ENCODE peak calls at places on chromosomes 13 and 19, in ten cellular contexts. H is heart right ventricle, D is dorsolateral prefrontal cortex, A is A549, X is coronary artery, V is BJ, R is endodermal cell, P is psoas muscle, L is AG10803, S is Peyer's patch. F is an unnamed sample.

GRCh38 chr13:71831716-71832115 is 35.3 kb downstream of the DACH1 start:
- DNase-seq in S (no peak), L (no peak), V (no peak), H (no peak), X (no peak), P (no peak), D (no peak), R (peak), A (no peak), F (no peak)

GRCh38 chr19:5052515-5052914 is 83.6 kb downstream of the KDM4B start:
- DNase-seq in D (no peak), P (no peak), S (no peak), R (peak), H (no peak), X (no peak), A (no peak), L (no peak), V (no peak), F (no peak)

GRCh38 chr13:114067886-114068722 is 64.3 kb downstream of the RASA3 start:
- DNase-seq in R (no peak), V (no peak), A (no peak), S (peak), P (peak), L (no peak), X (no peak), H (no peak), D (no peak), F (no peak)

GRCh38 chr19:34926685-34927375 is at the start of gene ZNF30:
- DNase-seq in L (peak), V (peak), S (peak), A (peak), X (peak), P (peak), H (peak), D (peak), R (peak), F (peak)

GRCh38 chr13:99075268-99076191 is 97.7 kb upstream of the DOCK9 start:
- DNase-seq in P (no peak), H (no peak), X (peak), V (no peak), R (no peak), L (no peak), D (no peak), S (no peak), A (no peak), F (no peak)

GRCh38 chr13:71864981-71865857 is 1.8 kb downstream of the DACH1 start:
- DNase-seq in X (no peak), A (no peak), L (no peak), D (peak), S (peak), P (peak), V (no peak), R (peak), H (peak), F (no peak)

GRCh38 chr19:34145741-34146202 is 26.5 kb upstream of the LSM14A start:
- DNase-seq in S (peak), A (peak), D (no peak), H (peak), R (peak), P (no peak), X (no peak), V (no peak), L (peak), F (peak)

GRCh38 chr13:23822252-23822824 is 66.9 kb downstream of the MIPEP start:
- DNase-seq in A (no peak), D (no peak), S (no peak), P (no peak), X (no peak), L (peak), V (no peak), R (no peak), H (no peak), F (peak)

GRCh38 chr19:16025108-16026101 is 50.9 kb upstream of the TPM4 start:
- DNase-seq in S (peak), H (no peak), X (no peak), D (no peak), L (peak), V (peak), A (peak), R (peak), P (no peak), F (peak)

GRCh38 chr19:10782795-10783194 is 53.2 kb downstream of the TMED1 start:
- DNase-seq in V (no peak), A (no peak), H (peak), X (no peak), R (no peak), S (no peak), D (no peak), P (no peak), L (no peak), F (no peak)

GRCh38 chr13:51225034-51225433 is 2.8 kb downstream of the FAM124A start:
- DNase-seq in R (no peak), A (no peak), V (no peak), P (no peak), X (no peak), S (no peak), L (peak), D (no peak), H (no peak), F (no peak)

GRCh38 chr19:14517840-14518505 is at the start of gene DNAJB1:
- DNase-seq in D (peak), X (peak), S (peak), H (peak), V (no peak), P (peak), L (peak), A (peak), R (peak), F (peak)

GRCh38 chr19:37217533-37217854 is 520 bp upstream of the ZNF383 start:
- DNase-seq in A (no peak), H (no peak), R (no peak), X (no peak), P (no peak), V (no peak), L (no peak), S (no peak), D (no peak), F (no peak)

GRCh38 chr13:50894042-50894441 is 15.5 kb upstream of the RNASEH2B start:
- DNase-seq in R (no peak), P (no peak), H (no peak), L (no peak), S (no peak), A (no peak), X (no peak), D (no peak), V (no peak), F (no peak)

GRCh38 chr19:38277549-38277948 is 13.2 kb downstream of the SPINT2 start:
- DNase-seq in V (no peak), S (no peak), D (no peak), H (no peak), L (peak), P (no peak), A (no peak), X (no peak), R (no peak), F (peak)

GRCh38 chr13:99653526-99653925 is 152.3 kb downstream of the TM9SF2 start:
- DNase-seq in X (no peak), A (no peak), P (no peak), V (no peak), D (no peak), H (no peak), L (no peak), S (no peak), R (no peak), F (no peak)

GRCh38 chr13:84571264-84571663 is 689.0 kb upstream of the SLITRK1 start:
- DNase-seq in R (peak), D (no peak), H (no peak), L (no peak), P (no peak), X (no peak), A (no peak), S (no peak), V (no peak), F (no peak)

GRCh38 chr13:85528578-85529215 is 270.5 kb downstream of the SLITRK6 start:
- DNase-seq in H (no peak), S (no peak), D (no peak), A (no peak), V (peak), X (no peak), R (no peak), P (no peak), L (peak), F (peak)

GRCh38 chr19:14494910-14495677 is 833 bp downstream of the GIPC1 start:
- DNase-seq in S (no peak), A (no peak), X (no peak), V (no peak), P (no peak), L (no peak), H (no peak), D (no peak), R (no peak), F (no peak)

GRCh38 chr13:51797664-51798488 is 6.1 kb downstream of the DHRS12 start:
- DNase-seq in V (no peak), A (peak), D (no peak), S (peak), H (no peak), R (peak), L (peak), X (no peak), P (no peak), F (peak)

GRCh38 chr19:41332468-41332867 is 21.3 kb downstream of the TGFB1 start:
- DNase-seq in P (no peak), R (no peak), D (no peak), S (no peak), V (no peak), H (no peak), X (no peak), A (no peak), L (no peak), F (no peak)

GRCh38 chr13:60303166-60303565 is 93.9 kb upstream of the TDRD3 start:
- DNase-seq in D (no peak), L (no peak), H (no peak), X (no peak), R (no peak), P (no peak), V (no peak), S (no peak), A (no peak), F (no peak)

GRCh38 chr19:39181500-39182173 is 15.1 kb upstream of the NCCRP1 start:
- DNase-seq in A (no peak), S (no peak), P (no peak), H (no peak), D (no peak), R (no peak), X (no peak), V (no peak), L (no peak), F (no peak)

GRCh38 chr13:25689539-25689938 is 317.8 kb downstream of the ATP8A2 start:
- DNase-seq in A (no peak), S (no peak), R (no peak), V (no peak), L (no peak), H (no peak), X (no peak), D (no peak), P (no peak), F (no peak)

GRCh38 chr19:11096210-11096841 is 7.1 kb downstream of the LDLR start:
- DNase-seq in R (no peak), H (peak), V (no peak), X (no peak), S (no peak), L (peak), A (no peak), D (no peak), P (peak), F (peak)

GRCh38 chr13:74710006-74710405 is 575.8 kb upstream of the KLF12 start:
- DNase-seq in V (peak), R (no peak), S (no peak), L (peak), X (no peak), A (no peak), P (no peak), D (no peak), H (no peak), F (peak)

GRCh38 chr13:75195479-75196111 is 286.4 kb downstream of the TBC1D4 start:
- DNase-seq in R (peak), S (no peak), X (no peak), P (no peak), D (no peak), V (no peak), L (no peak), A (no peak), H (no peak), F (peak)

GRCh38 chr19:28377077-28377476 is 835.9 kb downstream of the UQCRFS1 start:
- DNase-seq in S (no peak), R (no peak), L (no peak), P (no peak), V (no peak), D (no peak), X (no peak), H (no peak), A (no peak), F (peak)

GRCh38 chr19:2720777-2721569 is at the start of gene DIRAS1:
- DNase-seq in S (no peak), H (no peak), A (no peak), R (peak), V (no peak), D (no peak), L (no peak), P (peak), X (no peak), F (no peak)

GRCh38 chr13:33194820-33195692 is 90.5 kb downstream of the STARD13 start:
- DNase-seq in L (peak), X (no peak), V (peak), H (peak), A (no peak), P (no peak), S (no peak), D (no peak), R (no peak), F (peak)

GRCh38 chr19:18393836-18394235 is 3.6 kb downstream of the LRRC25 start:
- DNase-seq in L (no peak), P (no peak), D (no peak), A (no peak), S (no peak), H (no peak), V (no peak), R (no peak), X (peak), F (no peak)

GRCh38 chr13:39512687-39513086 is 90.3 kb downstream of the LHFPL6 start:
- DNase-seq in V (no peak), A (no peak), X (no peak), D (no peak), H (no peak), S (no peak), R (no peak), P (no peak), L (no peak), F (no peak)

GRCh38 chr19:41373993-41374392 is 2.3 kb upstream of the TMEM91 start:
- DNase-seq in X (peak), D (peak), L (peak), S (peak), A (no peak), R (no peak), P (peak), V (peak), H (peak), F (peak)

GRCh38 chr13:42348576-42348975 is 76.6 kb downstream of the AKAP11 start:
- DNase-seq in V (no peak), A (no peak), H (no peak), D (no peak), R (no peak), X (no peak), S (no peak), L (no peak), P (no peak), F (no peak)

GRCh38 chr13:108827637-108828036 is 198.2 kb downstream of the MYO16 start:
- DNase-seq in A (no peak), X (no peak), R (no peak), P (no peak), D (no peak), V (no peak), S (no peak), H (no peak), L (no peak), F (no peak)

GRCh38 chr19:808176-808741 is 11.0 kb downstream of the PTBP1 start:
- DNase-seq in H (no peak), V (no peak), D (no peak), L (no peak), R (peak), A (no peak), P (no peak), S (no peak), X (no peak), F (no peak)

GRCh38 chr19:5692785-5693194 is 2.7 kb downstream of the RPL36 start:
- DNase-seq in H (no peak), P (no peak), X (no peak), D (no peak), L (no peak), R (no peak), S (no peak), V (no peak), A (no peak), F (no peak)

GRCh38 chr19:56091751-56092546 is 29.1 kb downstream of the ZNF787 start:
- DNase-seq in L (no peak), H (no peak), P (no peak), S (no peak), V (no peak), A (peak), X (no peak), R (peak), D (no peak), F (no peak)
- H3K4me3 ChIP-seq in L (no peak), H (peak), P (peak), S (no peak), V (no peak), A (peak), X (no peak), R (no peak), D (no peak), F (no peak)

DNA sequence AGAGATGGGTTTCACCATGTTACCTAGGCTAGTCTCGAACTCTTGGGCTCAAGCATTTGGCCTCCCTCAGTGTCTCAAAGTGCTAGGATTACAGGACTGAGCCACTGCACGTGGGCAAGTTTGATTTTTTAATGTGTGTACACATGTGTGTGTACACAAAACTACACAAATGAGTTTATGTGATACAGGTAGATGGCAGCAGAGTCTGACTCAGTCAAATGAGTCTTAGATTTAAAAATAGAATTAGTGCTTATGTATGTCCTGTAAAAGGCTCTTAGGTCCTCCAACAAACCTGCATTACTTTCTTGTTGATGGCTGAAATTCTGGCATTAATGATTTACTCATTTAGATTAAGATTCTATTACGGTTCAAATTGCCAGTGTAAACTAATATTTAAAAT is 293.7 kb downstream of the PCDH17 start:
- DNase-seq in P (no peak), L (no peak), R (no peak), S (no peak), D (no peak), A (no peak), V (no peak), X (no peak), H (no peak), F (no peak)
- TF ChIP-seq CTCF in P (no peak), L (no peak), R (no peak), S (no peak), D (no peak), A (no peak), V (no peak), X (no peak), H (peak), F (no peak)

GRCh38 chr19:48638831-48639381 is 1.7 kb upstream of the DBP start:
- DNase-seq in H (peak), V (no peak), L (no peak), A (no peak), P (peak), D (no peak), R (peak), S (no peak), X (no peak), F (no peak)
- H3K4me3 ChIP-seq in H (no peak), V (no peak), L (no peak), A (no peak), P (peak), D (peak), R (no peak), S (no peak), X (peak), F (no peak)

GRCh38 chr19:48182434-48182833 is 12.0 kb downstream of the ZSWIM9 start:
- DNase-seq in R (no peak), D (no peak), L (no peak), S (no peak), X (no peak), A (no peak), H (no peak), V (no peak), P (no peak), F (no peak)
- TF ChIP-seq CTCF in R (peak), D (no peak), L (no peak), S (no peak), X (no peak), A (no peak), H (no peak), V (peak), P (no peak), F (no peak)